ENCODE peak calls at places on chromosomes 12 and 14, in eight cellular contexts. Z is A549, O is ovary, M is heart left ventricle, L is IMR-90, K is body of pancreas, W is sigmoid colon, P is K562. C is an unnamed sample.

GRCh38 chr12:122836027-122836921 is 1.0 kb downstream of the HIP1R start:
- DNase-seq in Z (no peak), O (no peak), M (no peak), L (peak; percentile 16), K (peak; percentile 78), W (peak; percentile 66), P (peak; percentile 52), C (peak; percentile 68)

GRCh38 chr12:71472441-71472911 is 32.9 kb downstream of the LGR5 start:
- DNase-seq in Z (no peak), O (no peak), M (no peak), L (peak; percentile 30), K (no peak), W (no peak), P (no peak), C (no peak)

GRCh38 chr14:81164167-81164774 is 56.5 kb downstream of the GTF2A1 start:
- DNase-seq in Z (peak; percentile 82), O (no peak), M (peak; percentile 30), L (peak; percentile 77), K (peak; percentile 80), W (no peak), P (peak; percentile 35), C (peak; percentile 94)

GRCh38 chr12:104505095-104505819 is 48.5 kb downstream of the CHST11 start:
- DNase-seq in Z (no peak), O (no peak), M (no peak), L (no peak), K (no peak), W (no peak), P (no peak), C (no peak)

GRCh38 chr14:80930836-80931389 is 10.6 kb downstream of the CEP128 start:
- DNase-seq in Z (peak; percentile 3), O (no peak), M (no peak), L (peak; percentile 96), K (peak; percentile 22), W (no peak), P (no peak), C (no peak)

GRCh38 chr12:94717112-94717511 is 66.8 kb upstream of the TMCC3 start:
- DNase-seq in Z (no peak), O (no peak), M (no peak), L (no peak), K (no peak), W (no peak), P (no peak), C (no peak)

GRCh38 chr12:115251727-115252126 is 567.8 kb upstream of the TBX3 start:
- DNase-seq in Z (no peak), O (no peak), M (no peak), L (no peak), K (no peak), W (no peak), P (no peak), C (no peak)

GRCh38 chr12:92362785-92363184 is 217.1 kb upstream of the BTG1 start:
- DNase-seq in Z (no peak), O (peak; percentile 11), M (no peak), L (no peak), K (no peak), W (no peak), P (no peak), C (no peak)

GRCh38 chr12:55982319-55982936 is 8.6 kb downstream of the RAB5B start:
- DNase-seq in Z (no peak), O (no peak), M (no peak), L (no peak), K (no peak), W (no peak), P (no peak), C (no peak)

GRCh38 chr14:24051162-24051788 is 534 bp upstream of the CARMIL3 start:
- DNase-seq in Z (no peak), O (no peak), M (no peak), L (no peak), K (no peak), W (peak; percentile 68), P (no peak), C (peak; percentile 23)

GRCh38 chr14:81268016-81268416 is 47.3 kb upstream of the GTF2A1 start:
- DNase-seq in Z (peak; percentile 31), O (no peak), M (no peak), L (peak; percentile 1), K (no peak), W (no peak), P (peak; percentile 29), C (no peak)

GRCh38 chr14:104211242-104211641 is 72.9 kb downstream of the KIF26A start:
- DNase-seq in Z (no peak), O (no peak), M (no peak), L (no peak), K (no peak), W (no peak), P (no peak), C (no peak)

GRCh38 chr12:43294147-43294546 is 257.9 kb downstream of the ADAMTS20 start:
- DNase-seq in Z (no peak), O (no peak), M (no peak), L (no peak), K (no peak), W (no peak), P (no peak), C (no peak)

GRCh38 chr12:72281145-72281544 is 9.0 kb downstream of the TRHDE start:
- DNase-seq in Z (no peak), O (no peak), M (no peak), L (peak; percentile 86), K (no peak), W (no peak), P (no peak), C (no peak)

DNA sequence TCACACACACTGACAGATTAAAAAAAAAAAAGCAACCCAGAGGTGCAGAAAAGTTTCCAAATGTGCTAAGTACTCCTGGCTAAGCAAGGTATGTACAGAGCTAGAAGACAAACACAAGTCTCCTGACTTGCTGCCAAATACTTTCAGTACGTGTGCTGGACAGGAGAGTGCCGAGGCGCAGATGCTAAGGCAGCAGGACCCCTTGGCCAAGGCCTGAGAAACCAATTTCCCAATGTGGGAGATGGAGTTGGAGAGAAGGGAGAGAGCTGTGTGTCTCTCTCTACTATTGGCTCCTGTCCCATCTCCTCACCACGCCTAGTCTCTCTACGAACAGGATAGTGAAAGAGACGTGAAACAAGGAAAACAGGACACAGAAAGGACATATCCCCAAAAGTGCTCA is 5.3 kb downstream of the SPRYD3 start:
- DNase-seq in Z (no peak), O (no peak), M (no peak), L (no peak), K (no peak), W (peak; percentile 89), P (no peak), C (peak; percentile 18)
- H3K4me1 ChIP-seq in Z (peaks cover 19% of the 10 kb centered on the region), O (peaks cover 44% of the 10 kb centered on the region), M (peaks cover 75% of the 10 kb centered on the region), L (peaks cover 17% of the 10 kb centered on the region), K (peaks cover 42% of the 10 kb centered on the region), W (peaks cover 55% of the 10 kb centered on the region), P (peaks cover 31% of the 10 kb centered on the region), C (peaks cover 67% of the 10 kb centered on the region)

GRCh38 chr12:79301181-79301580 is 389.6 kb downstream of the PAWR start:
- DNase-seq in Z (no peak), O (no peak), M (no peak), L (no peak), K (no peak), W (no peak), P (no peak), C (no peak)

GRCh38 chr12:79298511-79298910 is 392.3 kb downstream of the PAWR start:
- DNase-seq in Z (peak; percentile 42), O (no peak), M (no peak), L (peak; percentile 21), K (no peak), W (no peak), P (no peak), C (no peak)

GRCh38 chr12:79300199-79300568 is 390.6 kb downstream of the PAWR start:
- DNase-seq in Z (peak; percentile 100), O (no peak), M (no peak), L (peak; percentile 91), K (no peak), W (no peak), P (no peak), C (no peak)

GRCh38 chr12:79299447-79300198 is 391.1 kb downstream of the PAWR start:
- DNase-seq in Z (peak; percentile 94), O (no peak), M (no peak), L (no peak), K (no peak), W (no peak), P (no peak), C (no peak)

DNA sequence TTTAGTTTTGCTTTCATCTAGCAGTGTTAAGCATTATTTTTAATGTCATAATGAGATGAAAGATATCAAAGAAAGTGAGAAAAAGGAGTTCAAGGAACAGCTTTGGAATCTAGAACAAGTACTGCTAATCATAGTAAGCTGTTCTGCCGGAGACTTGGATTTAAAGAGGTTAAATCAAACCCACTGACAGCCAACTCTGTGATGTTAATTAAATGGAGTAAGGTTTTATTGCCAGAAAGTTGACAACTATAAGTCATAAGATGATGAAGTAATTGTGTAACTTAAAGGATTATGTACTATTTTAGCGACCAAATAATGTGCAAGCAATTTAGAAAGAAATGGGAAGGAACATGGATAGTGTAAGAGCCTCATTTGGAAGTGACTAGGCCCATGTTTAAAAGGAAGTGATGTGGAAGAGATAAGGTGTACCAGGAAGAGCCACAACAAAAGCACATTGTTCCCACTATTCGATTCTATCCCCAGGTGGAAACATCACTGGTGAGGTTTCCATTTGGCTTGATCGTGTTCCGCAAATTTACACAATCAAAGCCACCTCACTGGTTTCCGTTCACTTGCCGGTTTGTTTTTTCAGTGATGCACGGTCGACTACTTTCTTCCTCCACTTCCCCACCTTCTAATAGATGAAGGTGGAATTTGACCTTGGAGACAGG is 388.5 kb downstream of the PAWR start:
- DNase-seq in Z (no peak), O (no peak), M (no peak), L (no peak), K (no peak), W (no peak), P (no peak), C (no peak)
- TF ChIP-seq POLR2A in Z (no peak), O (no peak), M (no peak), L (no peak), K (no peak), W (no peak), P (no peak), C (no peak)

DNA sequence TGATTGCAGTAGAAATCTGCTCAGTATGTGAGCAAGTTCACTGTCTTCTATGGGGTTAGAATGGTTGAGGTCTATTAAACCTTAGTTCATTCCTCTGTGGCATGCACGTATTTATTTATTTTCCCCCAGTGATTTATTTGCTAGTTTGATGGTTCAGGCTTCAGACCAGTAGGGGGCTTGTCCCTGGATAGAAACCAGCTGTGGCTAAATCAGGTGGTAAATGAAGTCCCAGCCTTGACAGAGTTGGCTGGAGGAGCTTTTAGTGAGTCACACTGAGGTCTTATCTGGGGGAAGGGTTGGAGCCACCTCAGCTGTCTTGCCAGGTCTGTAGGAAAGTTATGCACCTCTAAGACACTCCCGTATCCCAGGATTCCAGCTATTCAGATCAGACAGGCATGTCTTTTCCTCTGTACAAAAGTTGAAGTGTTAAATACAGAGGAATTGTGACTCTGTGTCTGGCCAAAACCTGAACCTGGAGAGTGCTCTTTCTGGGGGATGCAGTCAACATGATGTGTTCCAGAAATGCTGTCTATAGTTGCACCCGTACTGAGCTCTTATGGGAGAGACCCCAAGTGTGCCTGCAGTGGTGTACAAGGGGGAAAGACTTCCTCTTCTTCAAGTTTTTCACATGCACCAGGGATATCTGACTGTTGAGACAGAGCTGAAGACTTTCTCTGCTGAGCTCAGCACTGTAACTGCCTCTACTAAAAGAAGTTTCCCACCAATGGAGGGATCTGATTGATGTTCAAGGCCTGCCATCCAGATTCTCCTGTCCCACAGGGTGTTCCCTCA is 1322.1 kb downstream of the TMEM121 start:
- DNase-seq in Z (peak; percentile 69), O (peak; percentile 61), M (no peak), L (no peak), K (peak; percentile 70), W (no peak), P (no peak), C (no peak)
- TF ChIP-seq CTCF in Z (peak; percentile 31), O (no peak), M (no peak), L (no peak), K (peak; percentile 58), W (no peak), P (no peak), C (no peak)

GRCh38 chr12:77153706-77154105 is 88.3 kb upstream of the E2F7 start:
- DNase-seq in Z (no peak), O (no peak), M (no peak), L (no peak), K (no peak), W (no peak), P (no peak), C (no peak)
- H3K4me1 ChIP-seq in Z (no peaks in the 10 kb centered on the region), O (no peaks in the 10 kb centered on the region), M (no peaks in the 10 kb centered on the region), L (no peaks in the 10 kb centered on the region), K (no peaks in the 10 kb centered on the region), W (no peaks in the 10 kb centered on the region), P (no peaks in the 10 kb centered on the region), C (no peaks in the 10 kb centered on the region)